ENCODE peak calls at places on chromosomes 12 and 14, in four cellular contexts. M is fibroblast of lung, G is K562, C is neural progenitor cell. I is an unnamed sample.
A peak's percentile ranks its signal among the peaks of the same experiment; 100 is the strongest.

GRCh38 chr14:69363055-69363454 is 35.0 kb downstream of the ERH start:
- DNase-seq in G (no peak), C (peak; percentile 74), M (peak; percentile 6), I (no peak)

GRCh38 chr14:36426836-36427235 is 93.2 kb downstream of the NKX2-1 start:
- DNase-seq in G (no peak), M (peak; percentile 1), C (no peak), I (no peak)

GRCh38 chr14:57362356-57362755 is 28.0 kb upstream of the NAA30 start:
- DNase-seq in M (peak; percentile 50), G (no peak), C (no peak), I (no peak)

GRCh38 chr12:107320031-107320928 is 226.9 kb upstream of the CRY1 start:
- DNase-seq in M (peak; percentile 76), C (peak; percentile 76), G (no peak), I (peak; percentile 17)

GRCh38 chr12:29943683-29944082 is 159.9 kb upstream of the TMTC1 start:
- DNase-seq in M (peak; percentile 21), G (no peak), C (no peak), I (no peak)

GRCh38 chr12:131500564-131500963 is 210.3 kb upstream of the SFSWAP start:
- DNase-seq in C (no peak), G (no peak), M (no peak), I (no peak)

GRCh38 chr12:24596768-24597388 is 352.0 kb downstream of the BCAT1 start:
- DNase-seq in G (peak; percentile 13), M (peak; percentile 49), C (peak; percentile 57), I (no peak)

GRCh38 chr12:66684222-66684621 is 5.3 kb upstream of the GRIP1 start:
- DNase-seq in G (no peak), M (no peak), C (no peak), I (no peak)

GRCh38 chr12:12823308-12823707 is 10.2 kb downstream of the DDX47 start:
- DNase-seq in M (peak; percentile 96), C (no peak), G (no peak), I (no peak)

GRCh38 chr12:88562846-88563582 is 17.3 kb downstream of the KITLG start:
- DNase-seq in C (no peak), M (peak; percentile 61), G (no peak), I (no peak)

GRCh38 chr12:29743801-29744200 is 39.9 kb downstream of the TMTC1 start:
- DNase-seq in M (peak; percentile 85), G (no peak), C (no peak), I (no peak)

GRCh38 chr14:99812096-99812750 is 19.0 kb downstream of the EML1 start:
- DNase-seq in M (no peak), C (peak; percentile 54), G (no peak), I (no peak)

GRCh38 chr12:89348894-89349669 is 3.2 kb downstream of the DUSP6 start:
- DNase-seq in G (no peak), C (peak; percentile 30), M (no peak), I (peak; percentile 57)

GRCh38 chr14:55303646-55304277 is 32.5 kb downstream of the FBXO34 start:
- DNase-seq in M (no peak), G (no peak), C (no peak), I (no peak)

DNA sequence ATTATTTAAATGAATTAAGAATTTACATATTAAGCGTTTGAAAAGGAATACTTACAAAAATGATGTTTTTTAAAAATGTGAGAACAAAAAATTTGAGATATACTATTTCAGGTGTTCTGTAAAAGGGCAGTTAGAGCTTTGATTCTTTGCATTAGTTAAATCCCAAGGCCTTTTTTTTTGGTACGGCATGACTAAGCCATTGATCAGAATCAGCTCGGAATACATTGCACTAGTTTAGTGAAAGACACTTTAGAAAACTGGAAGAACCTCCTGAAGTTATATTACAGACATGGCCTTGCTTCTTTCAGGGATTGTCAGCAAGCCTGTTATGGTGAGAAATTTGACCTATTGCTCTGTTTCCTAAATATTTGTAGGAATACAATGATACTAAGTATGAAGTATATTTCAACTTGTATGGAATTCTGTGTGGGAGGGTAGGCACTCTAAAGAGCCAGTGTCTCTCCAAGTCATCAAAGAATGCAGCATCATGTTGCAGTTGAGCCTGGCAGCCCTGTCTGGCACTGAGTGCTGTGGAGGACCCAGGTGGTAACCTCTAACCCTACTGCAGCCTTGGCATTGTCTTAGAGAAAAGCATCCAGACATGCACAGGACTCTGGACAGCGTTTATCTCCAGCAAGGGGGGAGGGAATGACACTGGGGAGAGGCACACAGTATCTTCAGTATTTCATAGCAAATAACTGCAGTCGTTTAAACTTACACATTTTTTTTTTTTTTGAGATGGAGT is 1.5 kb downstream of the KLC1 start:
- DNase-seq in G (no peak), M (peak; percentile 27), C (no peak), I (no peak)
- H4K20me1 ChIP-seq in G (peaks cover 11% of the 10 kb centered on the region), M (peaks cover 7% of the 10 kb centered on the region), C (peaks cover 61% of the 10 kb centered on the region), I (peaks cover 45% of the 10 kb centered on the region)

GRCh38 chr12:116528498-116528897 is 30.7 kb upstream of the MAP1LC3B2 start:
- DNase-seq in C (no peak), G (no peak), M (peak; percentile 66), I (no peak)

GRCh38 chr12:116524311-116524710 is 34.9 kb upstream of the MAP1LC3B2 start:
- DNase-seq in G (no peak), C (no peak), M (no peak), I (no peak)

GRCh38 chr12:116524964-116525379 is 34.2 kb upstream of the MAP1LC3B2 start:
- DNase-seq in M (peak; percentile 73), C (peak; percentile 60), G (no peak), I (no peak)

GRCh38 chr12:116528067-116528466 is 31.1 kb upstream of the MAP1LC3B2 start:
- DNase-seq in G (no peak), M (peak; percentile 85), C (no peak), I (no peak)

DNA sequence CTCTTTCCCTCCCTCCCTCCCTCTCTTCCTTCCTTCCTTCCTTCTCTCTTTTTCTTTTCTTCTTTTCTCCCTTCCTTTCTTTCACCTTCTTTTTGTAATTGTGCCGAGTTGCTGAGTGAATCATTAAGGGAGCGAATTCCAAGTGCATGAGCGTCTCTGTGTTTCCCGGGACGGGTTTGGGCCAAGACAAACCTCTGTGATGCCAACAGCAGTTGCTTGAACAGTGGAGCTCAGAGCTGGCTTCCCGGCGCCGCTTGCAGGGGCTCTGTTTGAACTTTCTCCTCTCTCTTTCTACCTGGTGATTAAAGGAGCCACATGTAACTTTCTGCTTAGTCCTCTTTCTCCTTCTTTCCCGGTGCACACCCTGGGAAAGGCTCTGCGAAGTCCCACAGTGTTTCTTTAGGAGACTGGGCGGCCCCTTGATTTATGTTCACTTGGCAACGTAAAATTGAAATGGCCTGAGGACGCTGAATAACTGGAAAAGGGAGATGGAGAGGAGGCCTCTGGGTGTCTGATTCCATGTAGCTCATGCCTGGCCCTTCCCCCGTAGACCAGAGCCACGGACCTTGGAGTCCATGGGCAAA is 33.7 kb upstream of the MAP1LC3B2 start:
- DNase-seq in G (no peak), M (peak; percentile 96), C (no peak), I (no peak)
- TF ChIP-seq CTCF in G (no peak), M (no peak), C (no peak), I (no peak)

GRCh38 chr12:49883065-49883464 is 20.6 kb downstream of the FAIM2 start:
- DNase-seq in G (no peak), M (no peak), C (peak; percentile 71), I (no peak)
- H4K20me1 ChIP-seq in G (peaks cover 16% of the 10 kb centered on the region), M (no peaks in the 10 kb centered on the region), C (no peaks in the 10 kb centered on the region), I (no peaks in the 10 kb centered on the region)

GRCh38 chr14:80059041-80059440 is 152.3 kb downstream of the DIO2 start:
- DNase-seq in C (no peak), G (no peak), M (peak; percentile 73), I (no peak)
- TF ChIP-seq CTCF in C (no peak), G (no peak), M (no peak), I (no peak)

GRCh38 chr14:105015242-105015641 is 5.6 kb downstream of the CDCA4 start:
- DNase-seq in M (no peak), C (no peak), G (no peak), I (no peak)
- H4K20me1 ChIP-seq in M (no peaks in the 10 kb centered on the region), C (peaks cover 100% of the 10 kb centered on the region), G (peaks cover 55% of the 10 kb centered on the region), I (peaks cover 100% of the 10 kb centered on the region)

GRCh38 chr12:3004655-3005565 is 45.7 kb downstream of the TEAD4 start:
- DNase-seq in C (no peak), G (no peak), M (no peak), I (no peak)
- TF ChIP-seq CTCF in C (peak; percentile 43), G (peak; percentile 10), M (peak; percentile 5), I (peak; percentile 38)

DNA sequence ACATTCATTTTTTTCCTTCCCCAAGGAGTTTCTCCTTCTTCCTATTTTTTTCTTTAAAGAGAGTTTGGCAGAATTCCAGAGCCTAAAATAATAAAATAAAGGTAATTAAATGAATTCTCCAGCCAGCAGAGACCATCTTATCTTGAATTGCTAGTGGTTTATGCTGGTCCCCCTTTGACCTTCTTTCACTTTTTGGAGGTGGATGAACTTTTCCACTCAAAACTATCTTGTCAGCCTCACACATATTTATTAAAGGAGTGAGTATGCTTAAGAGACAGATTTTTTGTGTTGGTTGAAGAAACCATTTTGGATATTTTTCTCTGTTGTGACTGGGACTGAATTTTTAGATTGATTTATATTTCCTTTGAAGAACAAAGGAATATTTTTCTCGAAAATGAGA is 47.6 kb downstream of the ADIPOR2 start:
- DNase-seq in M (no peak), C (no peak), G (peak; percentile 11), I (no peak)
- H4K20me1 ChIP-seq in M (no peaks in the 10 kb centered on the region), C (peaks cover 35% of the 10 kb centered on the region), G (peaks cover 5% of the 10 kb centered on the region), I (peaks cover 19% of the 10 kb centered on the region)

GRCh38 chr14:22864979-22865378 is 6.6 kb upstream of the LRP10 start:
- DNase-seq in G (no peak), C (no peak), M (no peak), I (no peak)

GRCh38 chr14:22870811-22871199 is 735 bp upstream of the LRP10 start:
- DNase-seq in G (no peak), C (no peak), M (no peak), I (no peak)

GRCh38 chr14:22866874-22867273 is 4.7 kb upstream of the LRP10 start:
- DNase-seq in G (no peak), M (no peak), C (no peak), I (no peak)

GRCh38 chr14:22861651-22862050 is 9.9 kb upstream of the LRP10 start:
- DNase-seq in C (no peak), M (no peak), G (no peak), I (no peak)

GRCh38 chr14:22865424-22866215 is 5.9 kb upstream of the LRP10 start:
- DNase-seq in G (peak; percentile 59), M (no peak), C (peak; percentile 61), I (peak; percentile 32)
- TF ChIP-seq CTCF in G (peak; percentile 69), M (no peak), C (peak; percentile 59), I (peak; percentile 56)

GRCh38 chr12:71449373-71450070 is 9.9 kb downstream of the LGR5 start:
- DNase-seq in M (no peak), C (no peak), G (no peak), I (no peak)
- H4K20me1 ChIP-seq in M (no peaks in the 10 kb centered on the region), C (no peaks in the 10 kb centered on the region), G (no peaks in the 10 kb centered on the region), I (no peaks in the 10 kb centered on the region)

I was measured in DND-41.